ENCODE peak calls at places on chromosomes 1 and 21, in seven cellular contexts. L is tibial nerve, A is Peyer's patch, J is heart left ventricle, B is ovary, O is NB4, Y is stomach. Z is an unnamed sample.

GRCh38 chr1:94102126-94102525 is 18.8 kb downstream of the ABCA4 start:
- DNase-seq in L (no peak), B (no peak), J (no peak), O (no peak), A (no peak), Y (no peak), Z (no peak)

GRCh38 chr1:51472349-51472748 is 46.7 kb downstream of the EPS15 start:
- DNase-seq in B (no peak), A (no peak), J (peak; percentile 35), Y (no peak), O (peak; percentile 36), L (no peak), Z (no peak)

GRCh38 chr1:47533176-47534039 is 95.6 kb downstream of the FOXD2 start:
- DNase-seq in O (peak; percentile 26), Y (peak; percentile 35), J (peak; percentile 73), L (peak; percentile 70), B (peak; percentile 25), A (no peak), Z (no peak)

GRCh38 chr1:33696311-33696710 is 167.6 kb upstream of the HMGB4 start:
- DNase-seq in B (no peak), L (no peak), Y (no peak), J (no peak), A (no peak), O (no peak), Z (no peak)

GRCh38 chr1:59025201-59025600 is 241.4 kb upstream of the JUN start:
- DNase-seq in Y (no peak), A (no peak), B (no peak), J (no peak), L (no peak), O (peak; percentile 29), Z (no peak)

GRCh38 chr1:171814692-171815091 is 26.6 kb upstream of the DNM3 start:
- DNase-seq in J (no peak), A (no peak), Y (no peak), B (no peak), L (no peak), O (no peak), Z (no peak)

GRCh38 chr1:10212476-10212875 is 2.1 kb downstream of the KIF1B start:
- DNase-seq in Y (no peak), B (no peak), L (no peak), O (no peak), J (no peak), A (no peak), Z (no peak)

GRCh38 chr1:87061742-87062156 is 147.3 kb downstream of the HS2ST1 start:
- DNase-seq in O (no peak), J (no peak), Y (no peak), L (no peak), B (no peak), A (no peak), Z (no peak)

GRCh38 chr1:54986532-54986931 is 6.1 kb downstream of the TMEM61 start:
- DNase-seq in J (no peak), L (no peak), O (no peak), B (no peak), A (no peak), Y (no peak), Z (no peak)

GRCh38 chr1:182644863-182645262 is 39.5 kb downstream of the RGS8 start:
- DNase-seq in A (no peak), J (no peak), Y (no peak), B (no peak), L (no peak), O (no peak), Z (no peak)

GRCh38 chr1:110393691-110394564 is 3.1 kb upstream of the SLC16A4 start:
- DNase-seq in J (no peak), L (no peak), B (no peak), Y (no peak), A (peak; percentile 65), O (no peak), Z (peak; percentile 26)

GRCh38 chr21:36706951-36707762 is 8.2 kb downstream of the SIM2 start:
- DNase-seq in A (peak; percentile 42), Y (no peak), B (no peak), O (no peak), L (no peak), J (peak; percentile 12), Z (no peak)

GRCh38 chr1:179021873-179022272 is 3.8 kb upstream of the FAM20B start:
- DNase-seq in J (no peak), A (no peak), L (no peak), B (no peak), Y (no peak), O (no peak), Z (no peak)

GRCh38 chr1:184387871-184388670 is 1.2 kb downstream of the C1orf21 start:
- DNase-seq in Y (peak; percentile 38), J (peak; percentile 54), O (peak; percentile 32), L (peak; percentile 57), B (peak; percentile 53), A (peak; percentile 67), Z (peak; percentile 62)

GRCh38 chr1:87359586-87359985 is 30.9 kb downstream of the LMO4 start:
- DNase-seq in B (no peak), A (no peak), Y (no peak), J (no peak), O (no peak), L (no peak), Z (no peak)

GRCh38 chr1:47477595-47478080 is 39.8 kb downstream of the FOXD2 start:
- DNase-seq in Y (peak; percentile 71), J (no peak), A (peak; percentile 75), B (no peak), L (no peak), O (no peak), Z (no peak)

GRCh38 chr1:219676012-219676770 is 63.3 kb upstream of the ZC3H11B start:
- DNase-seq in B (no peak), A (no peak), J (no peak), L (no peak), O (no peak), Y (no peak), Z (no peak)

GRCh38 chr1:226443439-226443838 is 35.5 kb upstream of the PARP1 start:
- DNase-seq in A (no peak), O (no peak), J (no peak), L (no peak), Y (no peak), B (no peak), Z (peak; percentile 62)

GRCh38 chr1:47823016-47823843 is 174.0 kb downstream of the TRABD2B start:
- DNase-seq in Y (no peak), O (no peak), B (no peak), A (no peak), J (no peak), L (no peak), Z (no peak)

GRCh38 chr1:156625436-156626078 is 6.3 kb downstream of the HAPLN2 start:
- DNase-seq in A (peak; percentile 80), Y (peak; percentile 61), J (peak; percentile 56), B (peak; percentile 57), L (peak; percentile 64), O (peak; percentile 52), Z (no peak)

GRCh38 chr1:116949213-116949985 is 39.7 kb downstream of the PTGFRN start:
- DNase-seq in O (no peak), B (no peak), L (no peak), J (no peak), Y (no peak), A (no peak), Z (no peak)

GRCh38 chr1:150067184-150068182 is at the start of gene VPS45:
- DNase-seq in L (peak; percentile 78), O (peak; percentile 92), A (peak; percentile 94), Y (peak; percentile 91), B (peak; percentile 88), J (peak; percentile 92), Z (peak; percentile 83)

GRCh38 chr1:193104906-193105820 is at the start of gene GLRX2:
- DNase-seq in J (peak; percentile 91), O (peak; percentile 89), Y (peak; percentile 88), B (peak; percentile 87), L (peak; percentile 67), A (peak; percentile 92), Z (peak; percentile 80)
- TF ChIP-seq POLR2A in J (no peak), O (peak; percentile 87), Y (no peak), B (peak; percentile 29), L (peak; percentile 85), A (peak; percentile 87), Z (peak; percentile 94)

DNA sequence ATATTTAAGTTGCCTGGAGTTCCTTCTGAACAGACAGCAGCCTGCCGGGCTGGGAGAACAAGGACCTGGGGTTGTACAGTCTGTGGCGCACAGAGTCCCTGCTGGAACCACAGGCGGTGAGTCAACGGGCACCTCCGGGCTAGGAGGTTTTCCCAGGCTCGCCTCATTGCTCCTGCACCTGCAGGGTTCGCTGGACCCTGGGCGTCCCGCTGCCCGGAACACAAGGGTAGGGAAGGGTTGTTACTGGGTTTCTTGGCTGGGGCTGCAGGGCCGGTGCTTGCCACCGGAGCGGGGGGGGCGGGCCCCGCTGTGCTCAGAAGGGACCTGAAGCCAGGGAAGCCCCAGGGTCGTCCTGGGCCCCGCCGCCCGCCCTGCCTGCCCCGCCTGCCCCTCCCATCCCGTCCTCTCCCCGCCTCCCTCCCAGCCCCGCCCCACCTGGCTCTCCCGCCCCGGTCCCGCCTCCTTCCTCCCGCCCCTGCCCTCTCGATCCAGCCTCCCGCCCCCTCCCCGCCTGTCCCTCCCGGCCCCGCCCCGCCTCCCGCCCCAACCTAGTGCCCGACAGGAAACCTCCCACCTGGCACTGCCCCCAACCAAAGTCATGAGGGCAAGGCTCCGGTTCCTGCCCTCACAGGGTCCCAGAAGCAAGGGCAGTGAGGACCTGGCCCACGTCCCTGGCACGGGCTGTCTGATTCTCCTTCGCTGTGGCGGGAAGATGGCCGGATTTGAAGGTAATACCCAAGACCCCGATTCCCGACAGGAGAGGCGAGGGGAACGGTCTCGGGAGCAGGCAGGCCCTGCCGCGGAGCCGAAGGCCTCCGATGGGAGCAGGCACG is 6.8 kb downstream of the JMJD4 start:
- DNase-seq in L (peak; percentile 44), Y (peak; percentile 87), J (peak; percentile 85), B (peak; percentile 90), A (peak; percentile 92), O (peak; percentile 77), Z (peak; percentile 79)
- TF ChIP-seq POLR2A in L (no peak), Y (no peak), J (no peak), B (no peak), A (peak; percentile 35), O (no peak), Z (no peak)

DNA sequence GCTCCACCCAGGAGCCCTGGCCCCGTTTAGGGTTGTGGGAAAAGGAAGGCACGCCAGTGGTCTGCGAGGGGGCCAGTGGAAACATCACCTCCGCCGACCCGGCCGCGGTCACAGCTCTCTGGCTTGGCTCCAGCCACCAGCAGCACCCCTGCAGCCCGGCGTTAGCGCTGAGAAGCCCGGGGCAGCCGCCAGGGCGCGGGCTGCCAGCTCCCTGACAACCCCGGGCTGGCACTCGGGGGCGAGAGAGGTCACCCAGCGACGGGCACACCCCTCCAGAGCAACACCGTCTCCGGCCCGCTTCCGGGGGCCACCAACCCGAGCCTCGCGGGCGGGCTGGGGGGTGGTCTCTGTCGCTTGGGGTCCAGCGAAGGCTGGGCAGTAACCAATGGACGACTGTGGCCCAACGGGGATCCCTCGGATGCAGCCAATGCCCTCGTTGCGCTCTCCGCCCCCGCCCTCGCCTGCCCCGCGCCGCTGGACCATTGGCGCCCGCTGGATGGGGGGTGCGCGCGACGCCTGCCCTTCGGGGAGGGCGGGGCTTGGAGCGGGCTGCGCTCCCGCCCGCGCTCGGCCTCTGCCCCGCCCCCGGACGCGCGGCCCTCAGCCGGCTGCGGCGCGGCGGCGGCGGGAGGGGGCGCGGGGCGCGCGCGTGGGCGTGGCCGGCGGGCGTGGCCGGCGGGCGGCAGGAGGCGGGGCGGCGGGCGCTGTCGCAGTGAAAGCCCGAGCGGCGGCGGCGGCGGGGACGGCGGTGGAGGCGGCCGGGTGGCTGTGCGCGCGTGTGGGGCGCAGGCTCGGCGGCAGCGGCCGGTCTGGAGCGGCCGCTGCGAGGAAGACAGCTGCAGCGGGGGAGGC is at the start of gene MAN1C1:
- DNase-seq in J (peak; percentile 91), A (peak; percentile 92), Y (peak; percentile 88), B (peak; percentile 91), O (peak; percentile 89), L (peak; percentile 69), Z (peak; percentile 96)
- TF ChIP-seq POLR2A in J (no peak), A (no peak), Y (no peak), B (no peak), O (no peak), L (peak; percentile 51), Z (peak; percentile 20)

GRCh38 chr1:111600886-111601386 is 18.7 kb upstream of the RAP1A start:
- DNase-seq in O (no peak), J (no peak), Y (no peak), L (no peak), A (no peak), B (no peak), Z (no peak)
- TF ChIP-seq POLR2A in O (no peak), J (no peak), Y (no peak), L (no peak), A (no peak), B (no peak), Z (no peak)